ENCODE peak calls at places on chromosomes 13 and 19, in four cellular contexts. D, F, N and A are unnamed samples.

GRCh38 chr19:18809149-18809978 is 18.3 kb upstream of the COMP start:
- DNase-seq in D (no peak), F (no peak), N (no peak), A (no peak)

GRCh38 chr13:25232937-25233515 is 54.3 kb downstream of the MTMR6 start:
- DNase-seq in N (peak), F (peak), D (no peak), A (peak)

GRCh38 chr19:29971648-29972047 is 29.6 kb downstream of the URI1 start:
- DNase-seq in N (no peak), D (no peak), F (no peak), A (no peak)

GRCh38 chr13:23743269-23743668 is 145.9 kb downstream of the MIPEP start:
- DNase-seq in N (no peak), F (no peak), D (no peak), A (no peak)

GRCh38 chr13:27425151-27425917 is 915 bp downstream of the GTF3A start:
- DNase-seq in F (no peak), D (no peak), N (no peak), A (no peak)

GRCh38 chr19:30228113-30228725 is 144.0 kb upstream of the ZNF536 start:
- DNase-seq in N (no peak), F (no peak), D (no peak), A (no peak)

GRCh38 chr19:34806976-34807860 is 34.2 kb upstream of the ZNF599 start:
- DNase-seq in N (no peak), F (no peak), D (no peak), A (no peak)

GRCh38 chr13:40792284-40793051 is 3.1 kb downstream of the SLC25A15 start:
- DNase-seq in D (no peak), N (no peak), F (no peak), A (no peak)

GRCh38 chr19:7910321-7911161 is 4.1 kb upstream of the TGFBR3L start:
- DNase-seq in F (no peak), D (peak), N (no peak), A (no peak)